ENCODE peak calls at places on chromosome 17, in five cellular contexts. P is sigmoid colon, Y is tibial artery, I is kidney, F is fibroblast of lung. C is an unnamed sample. For H3K9me3 and H3K4me1, the result is how much of the 10 kb centered on the place peaks cover.

GRCh38 chr17:6358131-6358530 is 76.8 kb downstream of the AIPL1 start:
- DNase-seq in F (no peak), I (no peak), P (no peak), Y (no peak), C (no peak)

GRCh38 chr17:10013360-10014112 is 108.5 kb upstream of the RCVRN start:
- DNase-seq in I (no peak), F (no peak), Y (no peak), P (no peak), C (no peak)

GRCh38 chr17:7038025-7038862 is 2.4 kb downstream of the SLC16A13 start:
- DNase-seq in I (no peak), P (no peak), F (no peak), Y (no peak), C (no peak)

GRCh38 chr17:65698381-65699061 is 137.1 kb upstream of the AXIN2 start:
- DNase-seq in Y (no peak), F (peak), I (no peak), P (no peak), C (no peak)

GRCh38 chr17:29151567-29151966 is 28.6 kb downstream of the MYO18A start:
- DNase-seq in Y (no peak), P (no peak), I (peak), F (peak), C (no peak)

GRCh38 chr17:78966906-78967600 is 12.7 kb downstream of the LGALS3BP start:
- DNase-seq in I (peak), P (no peak), F (no peak), Y (no peak), C (no peak)

GRCh38 chr17:48567209-48567608 is 10.9 kb downstream of the HOXB4 start:
- DNase-seq in F (peak), P (no peak), I (no peak), Y (no peak), C (no peak)

GRCh38 chr17:57651451-57651850 is 93.6 kb downstream of the CCDC182 start:
- DNase-seq in F (no peak), P (no peak), Y (no peak), I (no peak), C (no peak)

GRCh38 chr17:55598495-55598894 is 87.2 kb upstream of the SMIM36 start:
- DNase-seq in Y (no peak), P (no peak), F (no peak), I (no peak), C (no peak)
- H3K9me3 ChIP-seq in Y (under half), P (under half), F (under half), I (under half), C (under half)

GRCh38 chr17:4324463-4324862 is 42.0 kb downstream of the UBE2G1 start:
- DNase-seq in Y (no peak), I (no peak), F (no peak), P (no peak), C (no peak)
- H3K4me1 ChIP-seq in Y (under half), I (under half), F (under half), P (under half), C (under half)

DNA sequence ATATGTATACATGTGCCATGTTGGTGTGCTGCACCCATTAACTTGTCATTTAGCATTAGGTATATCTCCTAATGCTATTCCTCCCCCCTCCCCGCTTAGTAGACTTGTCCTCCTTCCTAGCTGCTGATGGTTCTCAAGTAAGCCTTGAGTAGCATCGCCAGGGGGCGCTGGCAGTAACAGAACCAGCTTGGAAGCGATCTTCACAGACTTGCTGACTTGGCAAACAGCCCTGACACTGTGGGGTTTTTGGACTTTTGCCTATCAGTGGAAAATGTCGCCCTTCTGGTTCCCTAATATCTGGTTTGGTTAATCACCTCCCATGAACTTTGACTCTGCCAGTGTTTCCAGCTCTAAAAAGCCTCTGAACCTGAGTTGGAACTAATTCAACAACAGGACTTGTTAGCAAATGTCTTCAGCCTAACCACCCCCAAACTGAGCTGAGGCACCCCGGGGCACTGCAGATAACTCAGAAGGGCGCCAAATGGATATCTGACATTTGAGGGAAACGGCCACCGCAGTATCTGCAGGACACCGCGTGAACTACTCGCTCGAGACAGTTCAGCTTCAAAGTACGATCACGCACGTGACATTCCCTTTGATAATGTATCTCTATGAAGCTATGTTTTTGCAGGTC is 15.4 kb upstream of the SPATA32 start:
- DNase-seq in Y (peak), P (peak), F (peak), I (peak), C (peak)
- H3K4me3 ChIP-seq in Y (no peak), P (no peak), F (no peak), I (peak), C (no peak)

GRCh38 chr17:5191541-5192417 is at the start of gene ZNF594:
- DNase-seq in Y (peak), I (peak), P (peak), F (peak), C (peak)
- H3K9me3 ChIP-seq in Y (under half), I (under half), P (under half), F (under half), C (under half)

DNA sequence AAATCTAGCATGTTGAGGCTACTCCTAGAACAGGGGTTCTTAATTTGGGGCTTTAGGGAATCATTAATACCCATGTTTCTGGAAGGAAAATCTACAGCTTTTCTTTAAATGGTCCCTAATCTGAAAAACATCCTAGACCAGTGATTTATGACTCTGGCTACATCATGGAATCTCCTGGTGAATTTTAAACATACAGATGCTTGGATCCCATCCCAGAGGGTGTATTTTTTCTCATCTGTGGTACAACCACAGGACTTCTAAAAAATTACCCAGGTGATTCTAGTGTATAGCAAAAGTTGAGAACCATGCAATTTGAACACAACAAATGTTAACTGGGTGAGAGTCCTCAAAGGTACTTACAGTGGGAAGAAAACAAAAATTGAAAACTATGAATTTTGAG is 41.5 kb downstream of the KANSL1 start:
- DNase-seq in P (no peak), Y (no peak), I (no peak), F (peak), C (no peak)
- H3K4me1 ChIP-seq in P (half or more), Y (half or more), I (under half), F (under half), C (under half)

GRCh38 chr17:42286411-42287295 is 1.6 kb upstream of the STAT5A start:
- DNase-seq in P (peak), F (no peak), Y (peak), I (peak), C (peak)
- H3K4me3 ChIP-seq in P (peak), F (no peak), Y (peak), I (peak), C (no peak)

GRCh38 chr17:61699694-61700093 is 108.7 kb upstream of the NACA2 start:
- DNase-seq in F (no peak), P (no peak), I (no peak), Y (no peak), C (no peak)
- H3K9me3 ChIP-seq in F (under half), P (under half), I (under half), Y (under half), C (under half)